ENCODE peak calls at places on chromosomes 7 and 10, in eight cellular contexts. One of them, this sample, is unnamed.
A peak's percentile ranks its signal among the peaks of the same experiment; 100 is the strongest.

GRCh38 chr7:151166629-151167196 is 781 bp downstream of the GBX1 start:
- DNase-seq in NAMALWA: no peak
- DNase-seq in neural progenitor cell: no peak
- DNase-seq in activated T-helper 9 cell treated with anti-CD3 and anti-CD28 coated beads, Interleukin-2, amount 50 U/mL, for 16 hours: no peak
- DNase-seq in H9: no peak
- DNase-seq in globus pallidus: no peak
- DNase-seq in heart left ventricle: no peak
- DNase-seq in dermis blood vessel endothelial cell: no peak
- DNase-seq in this sample: no peak

GRCh38 chr7:111763221-111763791 is 201.0 kb upstream of the IMMP2L start:
- DNase-seq in NAMALWA: peak; percentile 76
- DNase-seq in neural progenitor cell: peak; percentile 69
- DNase-seq in activated T-helper 9 cell treated with anti-CD3 and anti-CD28 coated beads, Interleukin-2, amount 50 U/mL, for 16 hours: no peak
- DNase-seq in H9: peak; percentile 47
- DNase-seq in globus pallidus: no peak
- DNase-seq in heart left ventricle: no peak
- DNase-seq in dermis blood vessel endothelial cell: peak; percentile 62
- DNase-seq in this sample: peak; percentile 7

GRCh38 chr10:8393531-8393930 is 339.0 kb downstream of the GATA3 start:
- DNase-seq in NAMALWA: no peak
- DNase-seq in neural progenitor cell: no peak
- DNase-seq in activated T-helper 9 cell treated with anti-CD3 and anti-CD28 coated beads, Interleukin-2, amount 50 U/mL, for 16 hours: no peak
- DNase-seq in H9: no peak
- DNase-seq in globus pallidus: no peak
- DNase-seq in heart left ventricle: no peak
- DNase-seq in dermis blood vessel endothelial cell: peak; percentile 16
- DNase-seq in this sample: peak; percentile 37

GRCh38 chr10:132294561-132295320 is 13.0 kb downstream of the STK32C start:
- DNase-seq in NAMALWA: no peak
- DNase-seq in neural progenitor cell: peak; percentile 86
- DNase-seq in activated T-helper 9 cell treated with anti-CD3 and anti-CD28 coated beads, Interleukin-2, amount 50 U/mL, for 16 hours: no peak
- DNase-seq in H9: peak; percentile 67
- DNase-seq in globus pallidus: no peak
- DNase-seq in heart left ventricle: no peak
- DNase-seq in dermis blood vessel endothelial cell: no peak
- DNase-seq in this sample: no peak

GRCh38 chr7:94095359-94096009 is 91.3 kb upstream of the BET1 start:
- DNase-seq in NAMALWA: no peak
- DNase-seq in neural progenitor cell: no peak
- DNase-seq in activated T-helper 9 cell treated with anti-CD3 and anti-CD28 coated beads, Interleukin-2, amount 50 U/mL, for 16 hours: no peak
- DNase-seq in H9: no peak
- DNase-seq in globus pallidus: no peak
- DNase-seq in heart left ventricle: no peak
- DNase-seq in dermis blood vessel endothelial cell: no peak
- DNase-seq in this sample: no peak

GRCh38 chr7:2635148-2635668 is 3.4 kb downstream of the TTYH3 start:
- DNase-seq in NAMALWA: no peak
- DNase-seq in neural progenitor cell: no peak
- DNase-seq in activated T-helper 9 cell treated with anti-CD3 and anti-CD28 coated beads, Interleukin-2, amount 50 U/mL, for 16 hours: no peak
- DNase-seq in H9: no peak
- DNase-seq in globus pallidus: no peak
- DNase-seq in heart left ventricle: no peak
- DNase-seq in dermis blood vessel endothelial cell: no peak
- DNase-seq in this sample: no peak

GRCh38 chr10:90222372-90222771 is 521.0 kb downstream of the KIF20B start:
- DNase-seq in NAMALWA: no peak
- DNase-seq in neural progenitor cell: no peak
- DNase-seq in activated T-helper 9 cell treated with anti-CD3 and anti-CD28 coated beads, Interleukin-2, amount 50 U/mL, for 16 hours: no peak
- DNase-seq in H9: no peak
- DNase-seq in globus pallidus: no peak
- DNase-seq in heart left ventricle: no peak
- DNase-seq in dermis blood vessel endothelial cell: peak; percentile 20
- DNase-seq in this sample: peak; percentile 69

GRCh38 chr7:18685961-18686360 is 190.4 kb downstream of the HDAC9 start:
- DNase-seq in NAMALWA: no peak
- DNase-seq in neural progenitor cell: no peak
- DNase-seq in activated T-helper 9 cell treated with anti-CD3 and anti-CD28 coated beads, Interleukin-2, amount 50 U/mL, for 16 hours: no peak
- DNase-seq in H9: no peak
- DNase-seq in globus pallidus: no peak
- DNase-seq in heart left ventricle: no peak
- DNase-seq in dermis blood vessel endothelial cell: no peak
- DNase-seq in this sample: no peak

GRCh38 chr7:110386914-110387313 is 704.0 kb upstream of the LRRN3 start:
- DNase-seq in NAMALWA: no peak
- DNase-seq in neural progenitor cell: no peak
- DNase-seq in activated T-helper 9 cell treated with anti-CD3 and anti-CD28 coated beads, Interleukin-2, amount 50 U/mL, for 16 hours: no peak
- DNase-seq in H9: no peak
- DNase-seq in globus pallidus: no peak
- DNase-seq in heart left ventricle: no peak
- DNase-seq in dermis blood vessel endothelial cell: no peak
- DNase-seq in this sample: peak; percentile 97

GRCh38 chr10:79068203-79068561 is 584 bp upstream of the ZMIZ1 start:
- DNase-seq in NAMALWA: no peak
- DNase-seq in neural progenitor cell: no peak
- DNase-seq in activated T-helper 9 cell treated with anti-CD3 and anti-CD28 coated beads, Interleukin-2, amount 50 U/mL, for 16 hours: no peak
- DNase-seq in H9: no peak
- DNase-seq in globus pallidus: no peak
- DNase-seq in heart left ventricle: no peak
- DNase-seq in dermis blood vessel endothelial cell: no peak
- DNase-seq in this sample: no peak

GRCh38 chr7:98229991-98230745 is 18.9 kb downstream of the BHLHA15 start:
- DNase-seq in NAMALWA: no peak
- DNase-seq in neural progenitor cell: no peak
- DNase-seq in activated T-helper 9 cell treated with anti-CD3 and anti-CD28 coated beads, Interleukin-2, amount 50 U/mL, for 16 hours: no peak
- DNase-seq in H9: no peak
- DNase-seq in globus pallidus: no peak
- DNase-seq in heart left ventricle: no peak
- DNase-seq in dermis blood vessel endothelial cell: no peak
- DNase-seq in this sample: no peak

GRCh38 chr7:84247591-84247990 is 53.0 kb upstream of the SEMA3A start:
- DNase-seq in NAMALWA: peak; percentile 19
- DNase-seq in neural progenitor cell: no peak
- DNase-seq in activated T-helper 9 cell treated with anti-CD3 and anti-CD28 coated beads, Interleukin-2, amount 50 U/mL, for 16 hours: no peak
- DNase-seq in H9: no peak
- DNase-seq in globus pallidus: no peak
- DNase-seq in heart left ventricle: no peak
- DNase-seq in dermis blood vessel endothelial cell: no peak
- DNase-seq in this sample: peak; percentile 73

GRCh38 chr10:71805776-71806705 is 32.7 kb upstream of the VSIR start:
- DNase-seq in NAMALWA: no peak
- DNase-seq in neural progenitor cell: peak; percentile 72
- DNase-seq in activated T-helper 9 cell treated with anti-CD3 and anti-CD28 coated beads, Interleukin-2, amount 50 U/mL, for 16 hours: no peak
- DNase-seq in H9: peak; percentile 94
- DNase-seq in globus pallidus: no peak
- DNase-seq in heart left ventricle: peak; percentile 52
- DNase-seq in dermis blood vessel endothelial cell: peak; percentile 54
- DNase-seq in this sample: peak; percentile 10

GRCh38 chr10:13890233-13890616 is 303.5 kb downstream of the PRPF18 start:
- DNase-seq in NAMALWA: no peak
- DNase-seq in neural progenitor cell: no peak
- DNase-seq in activated T-helper 9 cell treated with anti-CD3 and anti-CD28 coated beads, Interleukin-2, amount 50 U/mL, for 16 hours: no peak
- DNase-seq in H9: no peak
- DNase-seq in globus pallidus: no peak
- DNase-seq in heart left ventricle: no peak
- DNase-seq in dermis blood vessel endothelial cell: peak; percentile 77
- DNase-seq in this sample: no peak

GRCh38 chr7:106175507-106175906 is 63.4 kb upstream of the SYPL1 start:
- DNase-seq in NAMALWA: no peak
- DNase-seq in neural progenitor cell: no peak
- DNase-seq in activated T-helper 9 cell treated with anti-CD3 and anti-CD28 coated beads, Interleukin-2, amount 50 U/mL, for 16 hours: no peak
- DNase-seq in H9: no peak
- DNase-seq in globus pallidus: no peak
- DNase-seq in heart left ventricle: no peak
- DNase-seq in dermis blood vessel endothelial cell: no peak
- DNase-seq in this sample: no peak

GRCh38 chr10:73873843-73874215 is 526 bp downstream of the CAMK2G start:
- DNase-seq in NAMALWA: no peak
- DNase-seq in neural progenitor cell: no peak
- DNase-seq in activated T-helper 9 cell treated with anti-CD3 and anti-CD28 coated beads, Interleukin-2, amount 50 U/mL, for 16 hours: no peak
- DNase-seq in H9: no peak
- DNase-seq in globus pallidus: no peak
- DNase-seq in heart left ventricle: no peak
- DNase-seq in dermis blood vessel endothelial cell: no peak
- DNase-seq in this sample: no peak

GRCh38 chr7:68699090-68699711 is 899.1 kb upstream of the AUTS2 start:
- DNase-seq in NAMALWA: no peak
- DNase-seq in neural progenitor cell: no peak
- DNase-seq in activated T-helper 9 cell treated with anti-CD3 and anti-CD28 coated beads, Interleukin-2, amount 50 U/mL, for 16 hours: no peak
- DNase-seq in H9: no peak
- DNase-seq in globus pallidus: no peak
- DNase-seq in heart left ventricle: no peak
- DNase-seq in dermis blood vessel endothelial cell: no peak
- DNase-seq in this sample: no peak

GRCh38 chr7:4006687-4007086 is 675.4 kb upstream of the FOXK1 start:
- DNase-seq in NAMALWA: no peak
- DNase-seq in neural progenitor cell: peak; percentile 44
- DNase-seq in activated T-helper 9 cell treated with anti-CD3 and anti-CD28 coated beads, Interleukin-2, amount 50 U/mL, for 16 hours: no peak
- DNase-seq in H9: no peak
- DNase-seq in globus pallidus: no peak
- DNase-seq in heart left ventricle: no peak
- DNase-seq in dermis blood vessel endothelial cell: no peak
- DNase-seq in this sample: peak; percentile 69

GRCh38 chr7:45187089-45187945 is 29.7 kb downstream of the RAMP3 start:
- DNase-seq in NAMALWA: no peak
- DNase-seq in neural progenitor cell: no peak
- DNase-seq in activated T-helper 9 cell treated with anti-CD3 and anti-CD28 coated beads, Interleukin-2, amount 50 U/mL, for 16 hours: no peak
- DNase-seq in H9: no peak
- DNase-seq in globus pallidus: no peak
- DNase-seq in heart left ventricle: no peak
- DNase-seq in dermis blood vessel endothelial cell: no peak
- DNase-seq in this sample: no peak

GRCh38 chr7:17402628-17403278 is 104.3 kb downstream of the AHR start:
- DNase-seq in NAMALWA: no peak
- DNase-seq in neural progenitor cell: no peak
- DNase-seq in activated T-helper 9 cell treated with anti-CD3 and anti-CD28 coated beads, Interleukin-2, amount 50 U/mL, for 16 hours: no peak
- DNase-seq in H9: no peak
- DNase-seq in globus pallidus: no peak
- DNase-seq in heart left ventricle: no peak
- DNase-seq in dermis blood vessel endothelial cell: no peak
- DNase-seq in this sample: no peak

GRCh38 chr10:88793747-88794299 is 8.7 kb upstream of the LIPM start:
- DNase-seq in NAMALWA: no peak
- DNase-seq in neural progenitor cell: no peak
- DNase-seq in activated T-helper 9 cell treated with anti-CD3 and anti-CD28 coated beads, Interleukin-2, amount 50 U/mL, for 16 hours: no peak
- DNase-seq in H9: no peak
- DNase-seq in globus pallidus: no peak
- DNase-seq in heart left ventricle: no peak
- DNase-seq in dermis blood vessel endothelial cell: no peak
- DNase-seq in this sample: peak; percentile 40

GRCh38 chr7:901388-902154 is 25.2 kb downstream of the GET4 start:
- DNase-seq in NAMALWA: peak; percentile 92
- DNase-seq in neural progenitor cell: peak; percentile 96
- DNase-seq in activated T-helper 9 cell treated with anti-CD3 and anti-CD28 coated beads, Interleukin-2, amount 50 U/mL, for 16 hours: peak; percentile 34
- DNase-seq in H9: peak; percentile 99
- DNase-seq in globus pallidus: peak; percentile 85
- DNase-seq in heart left ventricle: peak; percentile 84
- DNase-seq in dermis blood vessel endothelial cell: peak; percentile 71
- DNase-seq in this sample: peak; percentile 68

GRCh38 chr7:79434098-79434497 is 19.4 kb downstream of the MAGI2 start:
- DNase-seq in NAMALWA: no peak
- DNase-seq in neural progenitor cell: no peak
- DNase-seq in activated T-helper 9 cell treated with anti-CD3 and anti-CD28 coated beads, Interleukin-2, amount 50 U/mL, for 16 hours: no peak
- DNase-seq in H9: no peak
- DNase-seq in globus pallidus: no peak
- DNase-seq in heart left ventricle: no peak
- DNase-seq in dermis blood vessel endothelial cell: no peak
- DNase-seq in this sample: no peak

GRCh38 chr7:124655990-124656389 is 109.6 kb downstream of the GPR37 start:
- DNase-seq in NAMALWA: no peak
- DNase-seq in neural progenitor cell: no peak
- DNase-seq in activated T-helper 9 cell treated with anti-CD3 and anti-CD28 coated beads, Interleukin-2, amount 50 U/mL, for 16 hours: no peak
- DNase-seq in H9: no peak
- DNase-seq in globus pallidus: no peak
- DNase-seq in heart left ventricle: no peak
- DNase-seq in dermis blood vessel endothelial cell: no peak
- DNase-seq in this sample: no peak

GRCh38 chr10:75396861-75397570 is 4.5 kb downstream of the ZNF503 start:
- DNase-seq in NAMALWA: no peak
- DNase-seq in neural progenitor cell: peak; percentile 61
- DNase-seq in activated T-helper 9 cell treated with anti-CD3 and anti-CD28 coated beads, Interleukin-2, amount 50 U/mL, for 16 hours: no peak
- DNase-seq in H9: peak; percentile 50
- DNase-seq in globus pallidus: no peak
- DNase-seq in heart left ventricle: no peak
- DNase-seq in dermis blood vessel endothelial cell: no peak
- DNase-seq in this sample: no peak

GRCh38 chr7:1888425-1888824 is 218.3 kb downstream of the ELFN1 start:
- DNase-seq in NAMALWA: no peak
- DNase-seq in neural progenitor cell: no peak
- DNase-seq in activated T-helper 9 cell treated with anti-CD3 and anti-CD28 coated beads, Interleukin-2, amount 50 U/mL, for 16 hours: no peak
- DNase-seq in H9: no peak
- DNase-seq in globus pallidus: no peak
- DNase-seq in heart left ventricle: no peak
- DNase-seq in dermis blood vessel endothelial cell: no peak
- DNase-seq in this sample: no peak

GRCh38 chr10:2913531-2913930 is 153.8 kb upstream of the PFKP start:
- DNase-seq in NAMALWA: no peak
- DNase-seq in neural progenitor cell: no peak
- DNase-seq in activated T-helper 9 cell treated with anti-CD3 and anti-CD28 coated beads, Interleukin-2, amount 50 U/mL, for 16 hours: no peak
- DNase-seq in H9: no peak
- DNase-seq in globus pallidus: no peak
- DNase-seq in heart left ventricle: no peak
- DNase-seq in dermis blood vessel endothelial cell: no peak
- DNase-seq in this sample: no peak